ENCODE peak calls at places on chromosome 3, in four cellular contexts. S, A, R and G are unnamed samples.

GRCh38 chr3:126941721-126942270 is 41.1 kb upstream of the PLXNA1 start:
- DNase-seq in S (no peak), A (no peak), R (no peak), G (no peak)

GRCh38 chr3:73257186-73257585 is 195.7 kb downstream of the EBLN2 start:
- DNase-seq in S (no peak), A (no peak), R (no peak), G (no peak)

GRCh38 chr3:128362026-128362965 is 104.4 kb downstream of the DNAJB8 start:
- DNase-seq in S (no peak), A (no peak), R (no peak), G (no peak)

GRCh38 chr3:13895155-13896105 is 15.6 kb upstream of the WNT7A start:
- DNase-seq in S (peak; percentile 96), A (peak; percentile 97), R (peak; percentile 98), G (peak; percentile 89)

GRCh38 chr3:16999871-17000270 is 115.1 kb downstream of the PLCL2 start:
- DNase-seq in S (no peak), A (no peak), R (peak; percentile 83), G (no peak)

GRCh38 chr3:12585970-12586369 is 29.1 kb downstream of the MKRN2 start:
- DNase-seq in S (no peak), A (no peak), R (no peak), G (no peak)

GRCh38 chr3:136114421-136114820 is 81.7 kb downstream of the MSL2 start:
- DNase-seq in S (no peak), A (no peak), R (no peak), G (no peak)

GRCh38 chr3:105930733-105931132 is 61.9 kb upstream of the CBLB start:
- DNase-seq in S (no peak), A (no peak), R (no peak), G (no peak)

GRCh38 chr3:73623996-73624362 is 762 bp downstream of the PDZRN3 start:
- DNase-seq in S (peak; percentile 52), A (peak; percentile 83), R (peak; percentile 88), G (no peak)

GRCh38 chr3:46716461-46717441 is 918 bp downstream of the PRSS50 start:
- DNase-seq in S (no peak), A (no peak), R (no peak), G (no peak)

GRCh38 chr3:188205992-188206416 is 52.0 kb downstream of the LPP start:
- DNase-seq in S (no peak), A (no peak), R (peak; percentile 61), G (no peak)

GRCh38 chr3:195850857-195851531 is 39.3 kb upstream of the MUC4 start:
- DNase-seq in S (peak; percentile 77), A (peak; percentile 93), R (peak; percentile 95), G (peak; percentile 94)

GRCh38 chr3:57079221-57079831 is 18.9 kb downstream of the SPATA12 start:
- DNase-seq in S (peak; percentile 36), A (peak; percentile 86), R (peak; percentile 88), G (peak; percentile 57)

GRCh38 chr3:185716436-185717090 is 108.3 kb downstream of the IGF2BP2 start:
- DNase-seq in S (no peak), A (no peak), R (peak; percentile 50), G (no peak)

GRCh38 chr3:127630811-127631714 is 2.1 kb downstream of the PODXL2 start:
- DNase-seq in S (no peak), A (no peak), R (no peak), G (no peak)

GRCh38 chr3:171873561-171873960 is 30.4 kb downstream of the TMEM212 start:
- DNase-seq in S (no peak), A (no peak), R (no peak), G (no peak)

GRCh38 chr3:58045084-58045483 is 36.9 kb downstream of the FLNB start:
- DNase-seq in S (no peak), A (no peak), R (no peak), G (no peak)

GRCh38 chr3:121545049-121545563 is 682 bp downstream of the POLQ start:
- DNase-seq in S (no peak), A (peak; percentile 1), R (peak; percentile 33), G (no peak)

GRCh38 chr3:181629029-181629428 is 82.7 kb upstream of the SOX2 start:
- DNase-seq in S (no peak), A (no peak), R (no peak), G (no peak)

GRCh38 chr3:69821133-69821532 is 81.9 kb downstream of the MITF start:
- DNase-seq in S (no peak), A (no peak), R (no peak), G (peak; percentile 10)

GRCh38 chr3:146085678-146086077 is 75.3 kb downstream of the PLOD2 start:
- DNase-seq in S (no peak), A (no peak), R (no peak), G (no peak)

GRCh38 chr3:152417181-152417580 is 148.5 kb downstream of the MBNL1 start:
- DNase-seq in S (no peak), A (no peak), R (no peak), G (no peak)

GRCh38 chr3:19116239-19116638 is 32.1 kb upstream of the KCNH8 start:
- DNase-seq in S (no peak), A (no peak), R (no peak), G (no peak)

GRCh38 chr3:75192065-75192658 is 472.0 kb upstream of the FRG2C start:
- DNase-seq in S (no peak), A (peak; percentile 60), R (peak; percentile 73), G (peak; percentile 75)

GRCh38 chr3:43852066-43852465 is 161.3 kb downstream of the ABHD5 start:
- DNase-seq in S (no peak), A (no peak), R (no peak), G (no peak)

GRCh38 chr3:13046569-13047279 is 26.5 kb downstream of the IQSEC1 start:
- DNase-seq in S (no peak), A (no peak), R (no peak), G (no peak)

GRCh38 chr3:30221622-30222021 is 384.8 kb upstream of the TGFBR2 start:
- DNase-seq in S (no peak), A (no peak), R (no peak), G (no peak)

GRCh38 chr3:140863481-140864084 is 78.1 kb upstream of the SLC25A36 start:
- DNase-seq in S (no peak), A (peak; percentile 78), R (peak; percentile 87), G (peak; percentile 76)

GRCh38 chr3:16609927-16610580 is 4.8 kb upstream of the DAZL start:
- DNase-seq in S (no peak), A (no peak), R (no peak), G (peak; percentile 68)

GRCh38 chr3:101836907-101837598 is 12.3 kb upstream of the NFKBIZ start:
- DNase-seq in S (no peak), A (no peak), R (no peak), G (no peak)

GRCh38 chr3:123813876-123814275 is 70.3 kb downstream of the MYLK start:
- DNase-seq in S (no peak), A (no peak), R (no peak), G (no peak)
- H3K4me1 ChIP-seq in S (peaks cover 23% of the 10 kb centered on the region), A (no peaks in the 10 kb centered on the region), R (peaks cover 2% of the 10 kb centered on the region), G (no peaks in the 10 kb centered on the region)

DNA sequence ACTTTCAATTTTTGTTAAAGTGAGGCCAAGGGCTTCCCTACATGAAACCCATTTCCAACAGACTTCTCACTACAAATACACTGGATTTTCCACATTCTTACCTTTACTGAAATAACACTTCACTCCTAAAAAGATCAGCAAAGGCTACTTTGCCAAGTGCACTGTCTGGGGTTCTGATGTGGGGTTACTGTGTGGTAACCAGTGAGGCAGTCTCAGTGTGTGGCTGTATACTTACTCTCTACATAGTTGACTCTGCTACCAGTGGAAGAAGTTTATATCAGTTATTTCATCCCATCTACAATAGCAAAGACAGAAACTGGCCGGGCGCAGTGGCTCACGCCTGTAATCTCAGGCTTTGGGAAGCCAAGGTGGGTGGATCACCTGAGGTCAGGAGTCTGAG is 5.6 kb downstream of the WDR82 start:
- DNase-seq in S (no peak), A (no peak), R (no peak), G (no peak)
- H3K4me1 ChIP-seq in S (peaks cover 99% of the 10 kb centered on the region), A (peaks cover 13% of the 10 kb centered on the region), R (peaks cover 14% of the 10 kb centered on the region), G (peaks cover 23% of the 10 kb centered on the region)

GRCh38 chr3:197019535-197019934 is 10.1 kb downstream of the MELTF start:
- DNase-seq in S (no peak), A (no peak), R (no peak), G (peak; percentile 4)
- H3K4me1 ChIP-seq in S (peaks cover 9% of the 10 kb centered on the region), A (peaks cover 14% of the 10 kb centered on the region), R (peaks cover 8% of the 10 kb centered on the region), G (no peaks in the 10 kb centered on the region)

GRCh38 chr3:8501388-8502131 is at the start of gene LMCD1:
- DNase-seq in S (peak; percentile 96), A (peak; percentile 98), R (peak; percentile 97), G (peak; percentile 93)
- H3K4me1 ChIP-seq in S (peaks cover 78% of the 10 kb centered on the region), A (peaks cover 22% of the 10 kb centered on the region), R (peaks cover 52% of the 10 kb centered on the region), G (peaks cover 36% of the 10 kb centered on the region)

DNA sequence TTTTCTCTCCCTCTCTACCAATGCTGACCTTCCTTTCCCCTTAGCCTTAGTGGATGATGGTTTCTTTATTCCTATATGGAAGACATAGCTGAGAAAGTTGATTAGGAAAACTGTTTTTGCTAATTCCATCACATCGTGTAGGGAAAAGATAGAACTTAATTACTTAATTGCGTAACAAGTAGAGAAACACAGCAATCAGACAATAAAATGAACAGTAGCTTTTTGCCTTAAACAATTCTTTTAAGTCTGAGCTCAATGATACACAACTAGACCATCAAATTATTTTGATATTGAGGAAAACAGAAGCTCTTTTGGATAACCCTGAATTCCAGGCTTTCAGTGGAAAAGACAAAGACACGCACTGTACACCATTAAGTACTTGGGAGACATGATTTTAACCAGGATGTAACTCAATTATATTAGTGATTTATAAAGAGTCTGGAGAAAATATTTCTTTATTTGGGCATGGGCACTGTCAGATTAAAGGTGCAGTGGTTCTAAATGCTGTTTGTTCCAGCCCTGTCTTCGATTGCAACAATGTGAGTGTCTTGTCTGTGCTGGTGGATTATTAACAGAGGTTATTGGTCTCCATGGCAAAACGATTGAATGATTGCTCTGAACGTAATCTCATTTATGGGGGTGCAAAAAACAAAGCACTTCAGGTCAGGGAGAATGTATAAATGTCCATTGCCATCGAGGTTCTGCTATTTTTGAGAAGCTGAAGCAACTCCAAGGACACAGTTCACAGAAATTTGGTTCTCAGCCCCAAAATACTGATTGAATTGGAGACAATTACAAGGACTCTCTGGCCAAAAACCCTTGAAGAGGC is at the start of gene TM4SF4:
- DNase-seq in S (no peak), A (no peak), R (no peak), G (no peak)
- H3K4me1 ChIP-seq in S (peaks cover 29% of the 10 kb centered on the region), A (peaks cover 5% of the 10 kb centered on the region), R (peaks cover 7% of the 10 kb centered on the region), G (peaks cover 16% of the 10 kb centered on the region)

DNA sequence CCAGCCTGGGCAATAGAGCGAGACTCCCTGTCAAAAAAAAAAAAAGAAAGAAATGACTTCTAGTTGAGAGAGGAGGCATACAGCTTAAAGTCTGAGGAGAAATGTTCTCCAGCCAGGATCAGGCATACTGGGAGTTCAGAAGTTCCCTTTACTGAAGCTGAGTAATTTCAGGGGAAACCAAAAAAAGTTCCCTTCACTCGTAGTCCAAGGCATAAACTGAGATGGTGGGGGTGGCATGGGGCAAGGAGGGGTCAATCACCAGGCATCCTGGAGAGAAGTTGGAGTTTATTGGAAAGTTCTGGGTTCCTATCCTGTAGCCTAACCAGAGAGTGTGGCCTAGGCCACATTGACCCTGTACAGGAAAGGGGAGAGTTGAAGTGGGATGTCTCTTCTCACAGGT is 5.9 kb downstream of the GPX1 start:
- DNase-seq in S (no peak), A (no peak), R (no peak), G (no peak)
- H3K4me1 ChIP-seq in S (peaks cover 23% of the 10 kb centered on the region), A (peaks cover 13% of the 10 kb centered on the region), R (peaks cover 4% of the 10 kb centered on the region), G (no peaks in the 10 kb centered on the region)